ENCODE peak calls at places on chromosomes 12 and 14, in six cellular contexts. Z, T, I, W, J and H are unnamed samples.

GRCh38 chr12:130254476-130255276 is 83.0 kb upstream of the PIWIL1 start:
- DNase-seq in T (no peak), J (no peak), Z (no peak), W (no peak), I (no peak), H (no peak)

GRCh38 chr14:102500724-102501123 is 8.9 kb downstream of the ANKRD9 start:
- DNase-seq in J (no peak), W (no peak), I (no peak), T (no peak), Z (no peak), H (no peak)

GRCh38 chr14:100850841-100851585 is 25.1 kb downstream of the MEG3 start:
- DNase-seq in J (peak), Z (peak), T (peak), W (no peak), I (peak), H (peak)

GRCh38 chr12:65306603-65307501 is 28.4 kb downstream of the MSRB3 start:
- DNase-seq in I (no peak), Z (no peak), W (peak), J (peak), T (peak), H (peak)

GRCh38 chr12:71440393-71441349 is 1.1 kb downstream of the LGR5 start:
- DNase-seq in W (no peak), T (no peak), J (no peak), I (no peak), Z (no peak), H (no peak)

GRCh38 chr12:105288311-105288996 is 42.0 kb upstream of the C12orf75 start:
- DNase-seq in Z (no peak), J (no peak), I (no peak), W (no peak), T (no peak), H (no peak)

GRCh38 chr12:54265364-54265812 is 14.5 kb downstream of the CBX5 start:
- DNase-seq in Z (no peak), I (no peak), J (no peak), W (no peak), T (no peak), H (no peak)

GRCh38 chr12:69324797-69325466 is 23.2 kb upstream of the LYZ start:
- DNase-seq in Z (no peak), I (no peak), W (no peak), J (no peak), T (no peak), H (no peak)

GRCh38 chr12:108773798-108774788 is 42.8 kb upstream of the CORO1C start:
- DNase-seq in Z (no peak), W (peak), I (no peak), T (peak), J (peak), H (no peak)

GRCh38 chr12:77213316-77213715 is 147.9 kb upstream of the E2F7 start:
- DNase-seq in Z (no peak), W (no peak), J (no peak), T (no peak), I (no peak), H (no peak)

GRCh38 chr12:56932867-56933266 is 1.3 kb downstream of the SDR9C7 start:
- DNase-seq in I (no peak), Z (no peak), W (no peak), J (peak), T (peak), H (no peak)

GRCh38 chr14:75183225-75183624 is 6.8 kb upstream of the TMED10 start:
- DNase-seq in W (no peak), I (no peak), Z (no peak), T (no peak), J (no peak), H (no peak)

GRCh38 chr12:33116284-33116683 is 219.7 kb upstream of the PKP2 start:
- DNase-seq in T (no peak), W (no peak), Z (no peak), I (no peak), J (no peak), H (no peak)

GRCh38 chr14:75811136-75811839 is 150.2 kb downstream of the TTLL5 start:
- DNase-seq in W (no peak), I (no peak), Z (no peak), J (no peak), T (no peak), H (no peak)

GRCh38 chr14:103576371-103577024 is 13.7 kb downstream of the COA8 start:
- DNase-seq in T (peak), W (peak), Z (no peak), J (peak), I (no peak), H (no peak)

GRCh38 chr14:34629657-34630529 is at the start of gene SNX6:
- DNase-seq in W (peak), J (peak), Z (peak), I (peak), T (peak), H (peak)

GRCh38 chr12:109685574-109686447 is 27.8 kb upstream of the FAM222A start:
- DNase-seq in I (no peak), Z (no peak), T (no peak), J (no peak), W (no peak), H (no peak)

GRCh38 chr14:97379091-97379531 is 581.9 kb downstream of the VRK1 start:
- DNase-seq in Z (peak), W (no peak), T (no peak), I (peak), J (no peak), H (no peak)

GRCh38 chr12:105067511-105068031 is 16.7 kb downstream of the ALDH1L2 start:
- DNase-seq in J (no peak), W (no peak), Z (no peak), I (no peak), T (no peak), H (no peak)

GRCh38 chr14:27386391-27386790 is 788.6 kb upstream of the NOVA1 start:
- DNase-seq in W (no peak), I (no peak), Z (no peak), T (no peak), J (no peak), H (no peak)

GRCh38 chr12:96064266-96064665 is 28.9 kb upstream of the LTA4H start:
- DNase-seq in I (no peak), T (no peak), W (no peak), Z (no peak), J (no peak), H (no peak)

GRCh38 chr12:69837191-69838085 is 12.4 kb downstream of the MYRFL start:
- DNase-seq in I (no peak), J (no peak), T (no peak), Z (no peak), W (no peak), H (no peak)

GRCh38 chr12:98513379-98514318 is 1.7 kb upstream of the TMPO start:
- DNase-seq in J (no peak), I (no peak), T (no peak), W (no peak), Z (no peak), H (no peak)

GRCh38 chr14:74491952-74492351 is 1.2 kb downstream of the NPC2 start:
- DNase-seq in I (no peak), W (peak), J (no peak), Z (no peak), T (no peak), H (peak)

GRCh38 chr12:6444031-6444430 is 724 bp upstream of the CD27 start:
- DNase-seq in J (no peak), I (no peak), W (no peak), T (peak), Z (no peak), H (no peak)